ENCODE peak calls at places on chromosomes 3 and 15, in eight cellular contexts. One of them, this sample, is unnamed.

GRCh38 chr3:142888484-142889262 is at the start of gene PCOLCE2:
- DNase-seq in endodermal cell: peak; percentile 89
- DNase-seq in psoas muscle: peak; percentile 60
- DNase-seq in MM.1S: peak; percentile 23
- DNase-seq in OCI-LY7: no peak
- DNase-seq in GM13977: peak; percentile 62
- DNase-seq in right lobe of liver: peak; percentile 48
- DNase-seq in osteocyte: peak; percentile 86
- DNase-seq in this sample: peak; percentile 83

GRCh38 chr15:60396964-60397771 is 618 bp downstream of the ANXA2 start:
- DNase-seq in endodermal cell: peak; percentile 83
- DNase-seq in psoas muscle: peak; percentile 90
- DNase-seq in MM.1S: peak; percentile 77
- DNase-seq in OCI-LY7: peak; percentile 48
- DNase-seq in GM13977: peak; percentile 78
- DNase-seq in right lobe of liver: peak; percentile 55
- DNase-seq in osteocyte: no peak
- DNase-seq in this sample: peak; percentile 85

GRCh38 chr3:78846688-78847087 is 921.1 kb downstream of the ROBO1 start:
- DNase-seq in endodermal cell: no peak
- DNase-seq in psoas muscle: no peak
- DNase-seq in MM.1S: no peak
- DNase-seq in OCI-LY7: no peak
- DNase-seq in GM13977: no peak
- DNase-seq in right lobe of liver: no peak
- DNase-seq in osteocyte: no peak
- DNase-seq in this sample: no peak

GRCh38 chr3:21543380-21544075 is 207.5 kb downstream of the ZNF385D start:
- DNase-seq in endodermal cell: peak; percentile 67
- DNase-seq in psoas muscle: no peak
- DNase-seq in MM.1S: no peak
- DNase-seq in OCI-LY7: no peak
- DNase-seq in GM13977: no peak
- DNase-seq in right lobe of liver: no peak
- DNase-seq in osteocyte: no peak
- DNase-seq in this sample: no peak

GRCh38 chr3:69739204-69740102 is at the start of gene MITF:
- DNase-seq in endodermal cell: peak; percentile 97
- DNase-seq in psoas muscle: peak; percentile 96
- DNase-seq in MM.1S: peak; percentile 93
- DNase-seq in OCI-LY7: no peak
- DNase-seq in GM13977: peak; percentile 90
- DNase-seq in right lobe of liver: peak; percentile 95
- DNase-seq in osteocyte: peak; percentile 95
- DNase-seq in this sample: peak; percentile 91

GRCh38 chr3:3087279-3087678 is 22.9 kb downstream of the IL5RA start:
- DNase-seq in endodermal cell: no peak
- DNase-seq in psoas muscle: no peak
- DNase-seq in MM.1S: no peak
- DNase-seq in OCI-LY7: no peak
- DNase-seq in GM13977: no peak
- DNase-seq in right lobe of liver: no peak
- DNase-seq in osteocyte: no peak
- DNase-seq in this sample: no peak

GRCh38 chr3:105483476-105483875 is 116.8 kb downstream of the ALCAM start:
- DNase-seq in endodermal cell: no peak
- DNase-seq in psoas muscle: no peak
- DNase-seq in MM.1S: no peak
- DNase-seq in OCI-LY7: no peak
- DNase-seq in GM13977: no peak
- DNase-seq in right lobe of liver: no peak
- DNase-seq in osteocyte: no peak
- DNase-seq in this sample: no peak

GRCh38 chr3:18134386-18135082 is 290.6 kb downstream of the SATB1 start:
- DNase-seq in endodermal cell: no peak
- DNase-seq in psoas muscle: no peak
- DNase-seq in MM.1S: no peak
- DNase-seq in OCI-LY7: no peak
- DNase-seq in GM13977: no peak
- DNase-seq in right lobe of liver: no peak
- DNase-seq in osteocyte: no peak
- DNase-seq in this sample: no peak

GRCh38 chr3:178476886-178477285 is 59.4 kb upstream of the KCNMB2 start:
- DNase-seq in endodermal cell: no peak
- DNase-seq in psoas muscle: no peak
- DNase-seq in MM.1S: no peak
- DNase-seq in OCI-LY7: no peak
- DNase-seq in GM13977: no peak
- DNase-seq in right lobe of liver: no peak
- DNase-seq in osteocyte: no peak
- DNase-seq in this sample: no peak

DNA sequence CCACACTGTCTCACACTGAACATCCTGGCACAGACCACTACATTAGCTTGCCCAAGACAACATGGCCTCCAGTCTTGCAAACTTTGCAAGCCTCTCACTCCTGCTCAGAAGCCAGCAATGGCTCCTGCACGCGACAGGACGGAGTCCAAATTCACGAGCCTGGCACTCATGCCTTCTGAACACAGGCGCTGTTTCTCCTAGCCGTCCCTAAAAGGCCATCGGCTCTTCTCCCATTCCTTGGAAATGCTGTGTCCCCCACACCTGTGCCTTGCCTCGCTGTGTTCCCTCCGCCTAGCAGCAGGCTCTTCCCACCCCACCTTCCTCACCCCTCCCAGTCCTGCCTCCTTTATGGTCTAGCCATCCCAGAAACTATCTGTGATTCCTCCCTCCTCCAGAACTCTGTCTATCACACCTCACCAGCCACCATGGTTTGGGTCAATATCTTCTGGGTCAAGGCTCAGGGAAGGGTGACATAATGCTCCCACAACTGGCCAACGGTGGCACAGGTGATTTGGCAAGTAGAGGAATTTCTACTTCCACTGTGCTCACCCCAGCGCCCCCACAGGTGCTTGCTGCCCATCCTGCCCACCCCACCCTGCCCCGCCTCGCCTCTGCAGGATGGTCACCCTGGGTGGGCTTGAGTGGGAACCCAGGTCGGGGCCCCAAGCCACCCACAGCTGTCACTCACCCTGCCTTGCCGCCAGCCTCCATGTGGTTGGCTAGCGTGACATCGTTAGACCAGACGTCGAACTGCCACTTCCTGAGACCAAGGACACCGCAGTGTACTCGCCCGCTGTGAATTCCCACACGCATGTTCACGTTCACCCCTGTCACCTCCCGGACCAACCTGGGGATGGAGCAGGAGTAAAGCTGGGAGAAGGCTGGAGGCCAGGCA is 120.7 kb downstream of the ADCY5 start:
- DNase-seq in endodermal cell: no peak
- DNase-seq in psoas muscle: no peak
- DNase-seq in MM.1S: no peak
- DNase-seq in OCI-LY7: no peak
- DNase-seq in GM13977: no peak
- DNase-seq in right lobe of liver: no peak
- DNase-seq in osteocyte: no peak
- DNase-seq in this sample: no peak
- TF ChIP-seq CTCF in endodermal cell: no peak
- TF ChIP-seq CTCF in psoas muscle: no peak
- TF ChIP-seq CTCF in MM.1S: no peak
- TF ChIP-seq CTCF in OCI-LY7: no peak
- TF ChIP-seq CTCF in GM13977: no peak
- TF ChIP-seq CTCF in right lobe of liver: no peak
- TF ChIP-seq CTCF in osteocyte: no peak
- TF ChIP-seq CTCF in this sample: no peak

DNA sequence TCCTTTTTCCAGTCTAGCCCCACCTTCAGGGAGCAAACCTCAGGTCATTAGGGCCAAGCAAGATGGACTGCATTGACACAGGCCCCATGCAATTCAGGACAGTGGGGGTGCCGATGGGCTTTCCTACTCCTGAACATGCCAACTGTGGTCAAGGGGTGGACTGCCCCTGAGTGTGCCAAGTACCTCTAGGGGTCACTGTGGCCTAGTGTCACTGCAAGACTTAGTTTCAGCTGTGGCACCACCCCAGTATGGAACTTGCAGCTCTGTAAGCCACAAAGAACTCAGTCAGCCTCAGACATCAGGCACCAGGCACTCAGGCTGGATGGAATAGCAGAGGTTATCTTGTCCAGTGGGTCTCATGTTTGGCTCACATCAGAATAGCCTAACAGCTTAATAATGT is 32.3 kb downstream of the EXOG start:
- DNase-seq in endodermal cell: peak; percentile 77
- DNase-seq in psoas muscle: no peak
- DNase-seq in MM.1S: peak; percentile 26
- DNase-seq in OCI-LY7: peak; percentile 4
- DNase-seq in GM13977: no peak
- DNase-seq in right lobe of liver: no peak
- DNase-seq in osteocyte: no peak
- DNase-seq in this sample: no peak
- TF ChIP-seq CTCF in endodermal cell: peak; percentile 69
- TF ChIP-seq CTCF in psoas muscle: peak; percentile 8
- TF ChIP-seq CTCF in MM.1S: peak; percentile 42
- TF ChIP-seq CTCF in OCI-LY7: peak; percentile 38
- TF ChIP-seq CTCF in GM13977: peak; percentile 8
- TF ChIP-seq CTCF in right lobe of liver: no peak
- TF ChIP-seq CTCF in osteocyte: no peak
- TF ChIP-seq CTCF in this sample: no peak

GRCh38 chr3:8298021-8298954 is 203.3 kb upstream of the LMCD1 start:
- DNase-seq in endodermal cell: no peak
- DNase-seq in psoas muscle: no peak
- DNase-seq in MM.1S: no peak
- DNase-seq in OCI-LY7: no peak
- DNase-seq in GM13977: no peak
- DNase-seq in right lobe of liver: no peak
- DNase-seq in osteocyte: no peak
- DNase-seq in this sample: no peak
- TF ChIP-seq CTCF in endodermal cell: no peak
- TF ChIP-seq CTCF in psoas muscle: no peak
- TF ChIP-seq CTCF in MM.1S: no peak
- TF ChIP-seq CTCF in OCI-LY7: no peak
- TF ChIP-seq CTCF in GM13977: no peak
- TF ChIP-seq CTCF in right lobe of liver: no peak
- TF ChIP-seq CTCF in osteocyte: no peak
- TF ChIP-seq CTCF in this sample: no peak

DNA sequence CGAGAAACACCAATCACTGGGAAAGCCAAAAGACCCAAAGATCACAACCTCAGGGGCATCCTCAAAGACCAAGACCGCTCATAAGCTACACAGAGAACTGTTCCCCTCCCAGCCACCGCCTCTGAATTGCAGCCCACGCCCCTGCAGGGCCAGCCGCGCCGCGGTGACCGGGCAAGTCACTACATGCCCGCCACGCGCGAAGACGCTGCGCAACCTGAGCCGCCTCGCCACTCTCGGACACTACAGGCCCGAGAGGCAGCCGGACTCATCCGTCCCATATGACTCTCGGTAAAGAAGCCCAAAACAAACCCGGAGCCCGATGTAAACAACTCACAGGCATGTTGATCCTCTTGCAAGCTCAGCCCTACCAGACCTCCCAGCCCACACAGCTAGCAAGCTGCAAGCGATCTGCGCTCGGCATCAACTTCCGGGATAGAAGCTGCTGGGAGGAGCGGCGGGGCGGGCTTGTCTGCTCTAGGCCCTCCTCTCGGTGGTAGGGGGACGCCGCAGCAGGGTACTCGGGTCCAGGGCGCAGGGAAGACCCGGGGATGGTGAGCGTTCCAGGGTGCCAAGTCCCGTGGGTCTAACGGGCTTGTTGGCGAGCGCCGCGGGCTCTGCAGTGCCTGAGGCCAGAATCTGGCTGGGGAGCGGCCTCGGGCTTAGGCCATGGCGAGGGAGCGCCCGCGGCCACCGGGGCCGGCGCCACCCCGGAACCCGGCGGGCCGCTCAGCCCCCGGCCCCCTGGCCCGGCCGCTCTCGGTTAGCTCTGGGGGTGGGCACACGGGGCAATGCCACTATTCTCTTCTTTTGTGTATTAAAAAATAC is at the start of gene RPS27L:
- DNase-seq in endodermal cell: peak; percentile 97
- DNase-seq in psoas muscle: peak; percentile 94
- DNase-seq in MM.1S: peak; percentile 95
- DNase-seq in OCI-LY7: peak; percentile 93
- DNase-seq in GM13977: peak; percentile 89
- DNase-seq in right lobe of liver: peak; percentile 94
- DNase-seq in osteocyte: peak; percentile 95
- DNase-seq in this sample: peak; percentile 98
- TF ChIP-seq CTCF in endodermal cell: no peak
- TF ChIP-seq CTCF in psoas muscle: no peak
- TF ChIP-seq CTCF in MM.1S: no peak
- TF ChIP-seq CTCF in OCI-LY7: no peak
- TF ChIP-seq CTCF in GM13977: no peak
- TF ChIP-seq CTCF in right lobe of liver: no peak
- TF ChIP-seq CTCF in osteocyte: no peak
- TF ChIP-seq CTCF in this sample: peak; percentile 6

This sample was measured in spleen.